ENCODE peak calls at places on chromosomes 12 and 14, in nine cellular contexts. P is K562, V is HCT116, Z is A549, U is endothelial cell of umbilical vein, A is H1, G is HepG2, O is GM12878, W is SK-N-SH. Q is an unnamed sample.

GRCh38 chr14:91714805-91715204 is 17.1 kb downstream of the CATSPERB start:
- DNase-seq in A (no peak), W (no peak), Z (no peak), G (no peak), V (no peak), U (no peak), P (no peak), O (no peak), Q (peak)

GRCh38 chr12:67391034-67391433 is 121.9 kb downstream of the CAND1 start:
- DNase-seq in W (no peak), V (no peak), O (no peak), G (no peak), P (no peak), A (no peak), U (no peak), Z (no peak), Q (no peak)

GRCh38 chr14:100825691-100826331 is at the start of gene MEG3:
- DNase-seq in U (peak), O (no peak), A (no peak), Z (peak), G (no peak), V (no peak), P (no peak), W (no peak), Q (no peak)

GRCh38 chr12:70609739-70610491 is 27.3 kb downstream of the PTPRB start:
- DNase-seq in W (peak), O (no peak), V (no peak), U (peak), A (peak), Z (peak), G (no peak), P (peak), Q (no peak)

GRCh38 chr12:95443458-95443857 is 30.5 kb upstream of the METAP2 start:
- DNase-seq in V (no peak), G (no peak), Z (no peak), W (no peak), P (no peak), O (no peak), A (no peak), U (no peak), Q (no peak)

GRCh38 chr14:55005071-55005470 is 21.8 kb downstream of the WDHD1 start:
- DNase-seq in V (no peak), Z (no peak), U (no peak), A (no peak), P (no peak), G (no peak), W (no peak), O (no peak), Q (no peak)

GRCh38 chr14:34711169-34711568 is 3.2 kb downstream of the CFL2 start:
- DNase-seq in A (no peak), Z (no peak), U (peak), G (no peak), W (peak), O (peak), P (no peak), V (no peak), Q (no peak)

GRCh38 chr14:31127690-31128089 is 79.9 kb downstream of the HECTD1 start:
- DNase-seq in Z (no peak), P (no peak), O (no peak), A (no peak), V (no peak), G (peak), U (no peak), W (no peak), Q (peak)

GRCh38 chr14:52877628-52878027 is 73.2 kb downstream of the FERMT2 start:
- DNase-seq in P (no peak), G (no peak), O (no peak), A (no peak), Z (no peak), V (no peak), W (no peak), U (peak), Q (no peak)

GRCh38 chr14:36510078-36510799 is 9.8 kb downstream of the NKX2-1 start:
- DNase-seq in V (no peak), O (no peak), Z (no peak), U (no peak), W (peak), G (no peak), A (no peak), P (no peak), Q (no peak)

GRCh38 chr12:91662021-91662420 is 479.4 kb upstream of the DCN start:
- DNase-seq in O (no peak), Z (no peak), V (no peak), G (no peak), W (no peak), P (no peak), U (no peak), A (no peak), Q (no peak)

GRCh38 chr14:30698463-30698862 is 76.3 kb downstream of the SCFD1 start:
- DNase-seq in U (no peak), P (no peak), W (no peak), V (no peak), G (no peak), Z (no peak), A (no peak), O (no peak), Q (no peak)

GRCh38 chr12:42641231-42641630 is 51.7 kb upstream of the PRICKLE1 start:
- DNase-seq in A (no peak), W (no peak), O (no peak), G (no peak), Z (no peak), V (no peak), P (no peak), U (no peak), Q (no peak)

GRCh38 chr12:25276199-25276937 is 25.6 kb upstream of the KRAS start:
- DNase-seq in U (peak), A (no peak), G (peak), Z (peak), V (peak), W (peak), O (no peak), P (peak), Q (peak)

GRCh38 chr12:82682326-82682725 is 4.4 kb upstream of the TMTC2 start:
- DNase-seq in W (peak), P (no peak), V (no peak), Z (peak), G (no peak), U (no peak), A (no peak), O (no peak), Q (no peak)

GRCh38 chr14:51473808-51474207 is 177.9 kb upstream of the FRMD6 start:
- DNase-seq in G (no peak), Z (no peak), A (no peak), O (no peak), V (no peak), P (no peak), W (no peak), U (no peak), Q (no peak)

GRCh38 chr12:8544295-8544694 is 3.6 kb upstream of the CLEC4E start:
- DNase-seq in V (peak), G (peak), P (peak), Z (peak), W (peak), O (peak), U (peak), A (peak), Q (peak)

GRCh38 chr12:21657336-21658077 is at the start of gene LDHB:
- DNase-seq in V (peak), A (peak), U (peak), O (peak), G (no peak), Z (peak), P (peak), W (peak), Q (peak)

GRCh38 chr14:61521773-61522172 is 173.5 kb upstream of the HIF1A start:
- DNase-seq in G (no peak), A (no peak), V (no peak), P (no peak), W (no peak), Z (no peak), U (no peak), O (no peak), Q (no peak)

GRCh38 chr14:61219256-61219655 is 61.9 kb downstream of the TMEM30B start:
- DNase-seq in W (no peak), G (no peak), U (no peak), O (no peak), Z (no peak), A (no peak), V (no peak), P (no peak), Q (no peak)

GRCh38 chr12:121124402-121125109 is 8.1 kb upstream of the P2RX7 start:
- DNase-seq in W (no peak), G (peak), V (peak), Z (peak), A (no peak), U (peak), P (no peak), O (no peak), Q (peak)

GRCh38 chr12:61524851-61525250 is 735.4 kb upstream of the USP15 start:
- DNase-seq in W (no peak), Z (no peak), A (no peak), V (no peak), G (no peak), P (no peak), U (no peak), O (no peak), Q (no peak)

GRCh38 chr12:26633591-26634210 is 199.3 kb downstream of the ITPR2 start:
- DNase-seq in Z (no peak), O (no peak), P (no peak), U (no peak), W (no peak), G (peak), V (no peak), A (no peak), Q (peak)

GRCh38 chr12:10190558-10191388 is 11.9 kb downstream of the TMEM52B start:
- DNase-seq in V (peak), P (peak), G (peak), Z (peak), O (no peak), U (peak), A (peak), W (peak), Q (peak)

GRCh38 chr12:54991161-54991991 is 6.8 kb upstream of the TESPA1 start:
- DNase-seq in P (no peak), U (no peak), A (no peak), G (no peak), V (no peak), O (peak), W (no peak), Z (no peak), Q (no peak)

GRCh38 chr12:30985814-30986452 is 59.4 kb downstream of the TSPAN11 start:
- DNase-seq in W (peak), G (peak), P (peak), O (no peak), A (peak), Z (peak), U (peak), V (peak), Q (peak)

GRCh38 chr14:55152052-55152753 is 23.2 kb downstream of the LGALS3 start:
- DNase-seq in W (no peak), O (no peak), G (no peak), A (no peak), V (no peak), P (no peak), Z (no peak), U (no peak), Q (no peak)

GRCh38 chr14:70916300-70916699 is 9.0 kb downstream of the PCNX1 start:
- DNase-seq in V (no peak), W (no peak), G (no peak), P (no peak), A (no peak), O (no peak), U (no peak), Z (no peak), Q (no peak)

GRCh38 chr14:22836301-22837058 is at the start of gene MMP14:
- DNase-seq in O (no peak), Z (no peak), A (peak), W (peak), G (no peak), P (no peak), U (peak), V (no peak), Q (peak)

GRCh38 chr14:68297871-68298468 is 478.4 kb downstream of the RAD51B start:
- DNase-seq in Z (no peak), O (no peak), U (peak), P (no peak), V (no peak), G (peak), A (peak), W (no peak), Q (no peak)

GRCh38 chr14:35883677-35884293 is 57.6 kb downstream of the BRMS1L start:
- DNase-seq in A (no peak), W (peak), Z (peak), V (no peak), U (no peak), P (no peak), G (peak), O (no peak), Q (peak)

GRCh38 chr12:7748774-7749296 is 1.7 kb upstream of the CLEC4C start:
- DNase-seq in Z (no peak), G (no peak), U (no peak), V (no peak), W (no peak), P (no peak), O (no peak), A (no peak), Q (no peak)

GRCh38 chr12:1859643-1860042 is 39.3 kb downstream of the LRTM2 start:
- DNase-seq in V (no peak), P (no peak), U (no peak), A (no peak), O (no peak), W (no peak), Z (no peak), G (no peak), Q (no peak)

GRCh38 chr12:116222358-116222757 is 55.1 kb downstream of the MED13L start:
- DNase-seq in V (peak), G (peak), P (no peak), U (peak), A (no peak), O (no peak), W (no peak), Z (no peak), Q (peak)

GRCh38 chr12:69475237-69475984 is 5.2 kb downstream of the FRS2 start:
- DNase-seq in Z (no peak), P (peak), O (no peak), A (no peak), W (peak), U (peak), V (no peak), G (peak), Q (no peak)

GRCh38 chr12:50325890-50326391 is 42.6 kb upstream of the LIMA1 start:
- DNase-seq in G (peak), P (no peak), W (no peak), U (no peak), V (no peak), Z (no peak), O (no peak), A (no peak), Q (no peak)

GRCh38 chr14:75022655-75023054 is 19.9 kb downstream of the EIF2B2 start:
- DNase-seq in Z (peak), V (no peak), A (no peak), W (peak), O (no peak), P (peak), U (peak), G (peak), Q (peak)

GRCh38 chr12:52677671-52678070 is 2.5 kb downstream of the KRT1 start:
- DNase-seq in W (no peak), P (no peak), Z (no peak), A (no peak), G (no peak), U (no peak), V (no peak), O (no peak), Q (no peak)
- TF ChIP-seq MAX in W (no peak), P (no peak), Z (no peak), A (no peak), G (no peak), U (no peak), V (no peak), O (no peak), Q (no peak)

GRCh38 chr14:88352299-88353097 is 29.4 kb upstream of the KCNK10 start:
- DNase-seq in V (no peak), G (no peak), O (no peak), U (no peak), P (no peak), Z (no peak), W (no peak), A (no peak), Q (no peak)

GRCh38 chr14:88359500-88359899 is 26.0 kb upstream of the SPATA7 start:
- DNase-seq in Z (no peak), U (no peak), G (no peak), W (no peak), A (no peak), V (no peak), O (no peak), P (no peak), Q (no peak)

DNA sequence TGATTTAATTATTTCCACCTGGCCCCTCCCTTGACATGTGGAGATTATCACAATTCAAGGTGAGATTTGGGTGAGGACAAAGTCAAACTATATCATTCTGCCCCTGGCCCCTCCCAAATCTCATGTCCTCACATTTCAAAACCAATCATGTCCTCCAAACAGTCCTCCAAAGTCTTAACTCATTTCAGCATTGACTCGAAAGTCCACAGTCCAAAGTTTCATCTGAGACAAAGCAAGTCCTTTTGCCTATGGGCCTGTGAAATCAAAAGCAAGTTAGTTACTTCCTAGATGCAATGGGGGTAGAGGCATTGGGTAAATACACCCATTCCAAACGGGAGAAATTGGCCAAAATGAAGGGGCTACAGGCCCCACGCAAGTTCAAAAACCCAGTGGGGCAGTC is 31.1 kb upstream of the SPATA7 start:
- DNase-seq in O (no peak), Z (no peak), U (no peak), P (no peak), G (peak), W (no peak), V (no peak), A (no peak), Q (no peak)
- H3K4me3 ChIP-seq in O (no peak), Z (no peak), U (no peak), P (no peak), G (no peak), W (no peak), V (no peak), A (no peak), Q (no peak)

GRCh38 chr12:66066071-66066928 is 64.2 kb downstream of the LLPH start:
- DNase-seq in U (peak), V (no peak), P (no peak), A (no peak), Z (no peak), W (no peak), O (peak), G (peak), Q (peak)
- TF ChIP-seq MAX in U (no peak), V (no peak), P (no peak), A (no peak), Z (no peak), W (no peak), O (no peak), G (peak), Q (no peak)

GRCh38 chr12:112862570-112863137 is 44.1 kb upstream of the OAS1 start:
- DNase-seq in G (no peak), A (no peak), P (no peak), W (no peak), Z (no peak), U (no peak), O (no peak), V (no peak), Q (no peak)
- H3K4me3 ChIP-seq in G (no peak), A (no peak), P (no peak), W (no peak), Z (no peak), U (no peak), O (no peak), V (no peak), Q (no peak)

GRCh38 chr12:57496822-57497221 is 9.0 kb downstream of the MARS1 start:
- DNase-seq in V (no peak), G (no peak), A (no peak), P (no peak), Z (no peak), U (no peak), O (no peak), W (no peak), Q (peak)

GRCh38 chr12:57498571-57498970 is 10.7 kb downstream of the MARS1 start:
- DNase-seq in A (no peak), Z (no peak), G (no peak), O (no peak), U (no peak), V (no peak), W (no peak), P (no peak), Q (no peak)

GRCh38 chr12:57497223-57498142 is 9.6 kb downstream of the MARS1 start:
- DNase-seq in O (no peak), A (no peak), U (no peak), P (no peak), V (no peak), W (no peak), G (no peak), Z (no peak), Q (no peak)

GRCh38 chr12:57500213-57500612 is 12.3 kb downstream of the MARS1 start:
- DNase-seq in P (no peak), W (no peak), V (no peak), A (no peak), O (no peak), U (no peak), Z (no peak), G (no peak), Q (no peak)

GRCh38 chr12:57498143-57498524 is 10.3 kb downstream of the MARS1 start:
- DNase-seq in O (no peak), V (no peak), G (no peak), A (peak), U (no peak), P (no peak), Z (no peak), W (no peak), Q (no peak)
- TF ChIP-seq MAX in O (no peak), V (no peak), G (no peak), A (no peak), U (no peak), P (no peak), Z (no peak), W (no peak), Q (no peak)

GRCh38 chr14:85536835-85537195 is 6.9 kb downstream of the FLRT2 start:
- DNase-seq in Z (no peak), O (no peak), U (no peak), G (no peak), W (no peak), A (no peak), P (no peak), V (no peak), Q (no peak)
- H3K4me3 ChIP-seq in Z (no peak), O (no peak), U (peak), G (no peak), W (no peak), A (no peak), P (no peak), V (no peak), Q (no peak)

Q was measured in NB4.